ENCODE peak calls at places on chromosomes 16 and 17, in ten cellular contexts. I is uterus, N is transverse colon, E is gastrocnemius medialis, J is A549, G is thyroid gland, T is IMR-90, H is breast epithelium, O is testis, B is body of pancreas. D is an unnamed sample.

GRCh38 chr16:15427648-15428239 is 6.6 kb upstream of the BMERB1 start:
- DNase-seq in I (peak), N (peak), E (no peak), J (peak), G (peak), T (peak), H (peak), O (peak), B (peak), D (no peak)

GRCh38 chr16:84541999-84542876 is 37.8 kb upstream of the MEAK7 start:
- DNase-seq in I (no peak), N (no peak), E (no peak), J (no peak), G (no peak), T (peak), H (no peak), O (no peak), B (no peak), D (no peak)

GRCh38 chr17:77801545-77802332 is 156.8 kb upstream of the TNRC6C start:
- DNase-seq in I (no peak), N (no peak), E (no peak), J (no peak), G (no peak), T (no peak), H (no peak), O (no peak), B (no peak), D (no peak)

GRCh38 chr17:50844117-50844700 is 8.8 kb downstream of the WFIKKN2 start:
- DNase-seq in I (no peak), N (no peak), E (no peak), J (no peak), G (no peak), T (no peak), H (no peak), O (no peak), B (no peak), D (no peak)

GRCh38 chr16:88527186-88527936 is 42.8 kb upstream of the ZC3H18 start:
- DNase-seq in I (peak), N (peak), E (no peak), J (peak), G (peak), T (peak), H (peak), O (peak), B (peak), D (peak)

GRCh38 chr17:28528329-28529011 is 22.3 kb downstream of the FOXN1 start:
- DNase-seq in I (no peak), N (peak), E (no peak), J (no peak), G (no peak), T (no peak), H (no peak), O (no peak), B (no peak), D (no peak)

GRCh38 chr16:80754479-80754878 is 49.9 kb downstream of the CDYL2 start:
- DNase-seq in I (no peak), N (no peak), E (no peak), J (no peak), G (no peak), T (no peak), H (no peak), O (no peak), B (no peak), D (no peak)

GRCh38 chr16:49049644-49050043 is 232.0 kb downstream of the CBLN1 start:
- DNase-seq in I (no peak), N (no peak), E (no peak), J (no peak), G (no peak), T (no peak), H (no peak), O (no peak), B (no peak), D (no peak)

GRCh38 chr16:67463691-67464090 is 17.3 kb downstream of the ATP6V0D1 start:
- DNase-seq in I (no peak), N (no peak), E (no peak), J (no peak), G (no peak), T (no peak), H (no peak), O (no peak), B (no peak), D (no peak)

GRCh38 chr17:49555495-49556018 is 20.1 kb upstream of the NXPH3 start:
- DNase-seq in I (no peak), N (no peak), E (no peak), J (no peak), G (peak), T (no peak), H (no peak), O (no peak), B (no peak), D (no peak)

GRCh38 chr17:39638317-39638716 is 1.4 kb downstream of the STARD3 start:
- DNase-seq in I (no peak), N (no peak), E (no peak), J (no peak), G (no peak), T (no peak), H (no peak), O (no peak), B (no peak), D (no peak)

GRCh38 chr17:39635614-39636176 is 1.2 kb upstream of the STARD3 start:
- DNase-seq in I (no peak), N (no peak), E (no peak), J (no peak), G (no peak), T (no peak), H (no peak), O (no peak), B (no peak), D (no peak)

GRCh38 chr17:39639043-39639442 is 2.1 kb downstream of the STARD3 start:
- DNase-seq in I (no peak), N (no peak), E (no peak), J (no peak), G (no peak), T (no peak), H (no peak), O (no peak), B (no peak), D (no peak)

GRCh38 chr17:39636587-39636926 is 387 bp upstream of the STARD3 start:
- DNase-seq in I (no peak), N (no peak), E (no peak), J (no peak), G (no peak), T (no peak), H (no peak), O (no peak), B (no peak), D (no peak)

DNA sequence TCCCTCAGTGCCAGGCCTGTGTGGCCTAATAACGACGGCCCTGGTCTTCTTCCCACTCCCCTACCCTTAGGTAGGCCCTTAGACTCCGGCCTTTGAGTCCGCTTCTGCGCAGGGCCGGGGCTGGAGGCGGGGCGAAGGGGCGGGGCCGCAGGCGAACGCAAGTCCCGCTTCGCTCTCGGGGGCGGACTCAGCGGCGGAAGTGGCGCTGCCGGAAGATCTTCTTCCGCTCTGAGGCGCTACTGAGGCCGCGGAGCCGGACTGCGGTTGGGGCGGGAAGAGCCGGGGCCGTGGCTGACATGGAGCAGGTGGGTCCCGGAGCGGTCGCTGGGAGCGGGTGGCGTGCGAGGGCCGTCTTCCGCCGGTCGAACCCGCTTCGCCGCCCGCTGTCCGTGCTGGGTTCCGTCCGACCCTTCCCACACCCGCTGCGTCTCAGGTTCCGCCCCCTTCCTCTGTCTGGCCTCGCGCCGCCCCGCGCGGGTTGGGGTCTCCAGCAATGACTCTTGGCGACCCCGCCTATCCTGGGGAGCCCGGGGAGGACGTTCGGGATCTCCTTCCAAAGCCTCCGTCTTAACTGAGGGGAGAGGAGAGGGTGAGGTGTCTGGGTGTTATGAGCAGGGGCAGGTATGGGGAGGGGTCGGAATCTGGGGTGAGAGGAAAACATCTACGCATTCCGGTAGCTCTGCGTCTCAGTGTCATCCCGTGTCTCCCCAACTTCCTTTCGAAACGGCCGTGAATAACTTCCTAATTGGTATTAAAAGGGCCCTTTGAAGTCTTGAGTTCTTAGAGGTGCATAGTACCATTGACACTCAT is at the start of gene STARD3:
- DNase-seq in I (peak), N (peak), E (peak), J (peak), G (peak), T (peak), H (peak), O (peak), B (peak), D (peak)
- TF ChIP-seq POLR2A in I (peak), N (peak), E (peak), J (peak), G (no peak), T (no peak), H (peak), O (peak), B (peak), D (peak)

GRCh38 chr16:11396241-11397048 is 51.2 kb downstream of the RMI2 start:
- DNase-seq in I (peak), N (peak), E (peak), J (peak), G (peak), T (peak), H (peak), O (peak), B (peak), D (peak)
- TF ChIP-seq POLR2A in I (no peak), N (no peak), E (no peak), J (no peak), G (no peak), T (peak), H (no peak), O (no peak), B (no peak), D (no peak)

GRCh38 chr16:728131-728889 is 1.4 kb downstream of the HAGHL start:
- DNase-seq in I (no peak), N (peak), E (no peak), J (peak), G (peak), T (peak), H (no peak), O (peak), B (no peak), D (peak)
- TF ChIP-seq POLR2A in I (no peak), N (no peak), E (no peak), J (no peak), G (no peak), T (peak), H (no peak), O (no peak), B (no peak), D (peak)

DNA sequence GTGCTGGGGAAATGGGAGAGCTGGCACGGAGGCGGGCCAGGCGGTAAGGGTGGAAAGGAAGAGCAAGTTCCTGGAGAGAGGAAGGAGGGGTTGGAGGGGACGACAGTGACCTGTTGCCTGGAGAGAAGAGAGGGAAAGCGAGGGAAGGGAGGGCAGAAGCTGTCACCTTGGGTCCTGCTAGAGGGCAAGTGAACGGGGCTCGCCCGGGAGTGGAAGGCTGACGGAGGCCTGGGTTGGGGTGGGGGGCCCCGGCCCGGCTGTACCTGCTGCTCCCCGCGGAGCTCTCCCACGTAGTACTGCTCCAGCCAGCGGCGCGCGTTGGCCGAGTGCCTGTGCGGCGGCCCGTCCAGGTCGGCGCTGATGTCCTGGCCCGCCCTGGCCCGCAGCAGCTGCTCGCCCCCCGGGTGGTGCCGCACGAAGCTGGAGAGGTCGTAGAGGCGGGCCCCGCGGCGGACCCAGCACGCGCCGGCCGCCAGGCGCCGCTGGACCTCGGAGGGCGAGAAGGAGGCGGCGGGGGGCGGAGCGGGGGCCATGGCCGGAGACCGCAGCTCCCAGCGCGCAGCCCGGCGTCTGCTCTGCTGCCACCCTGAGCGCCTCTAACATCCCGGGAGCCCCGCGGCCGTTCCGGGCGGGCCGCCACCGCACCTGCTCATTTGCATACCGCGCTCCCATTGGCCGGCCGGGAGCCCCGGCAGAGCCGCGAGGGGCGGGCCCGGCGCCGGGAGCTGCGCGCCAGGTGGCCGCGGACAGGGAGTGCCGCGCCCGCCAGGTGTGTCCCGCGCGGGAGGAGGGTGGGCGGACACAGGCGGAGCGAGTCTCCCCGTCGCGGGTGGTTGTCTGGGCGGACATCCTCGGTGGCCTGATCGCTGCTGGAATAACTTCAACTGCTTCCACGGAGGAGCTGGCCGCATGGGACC is at the start of gene FA2H:
- DNase-seq in I (no peak), N (peak), E (peak), J (peak), G (peak), T (peak), H (peak), O (peak), B (peak), D (peak)
- TF ChIP-seq POLR2A in I (no peak), N (peak), E (no peak), J (peak), G (no peak), T (no peak), H (no peak), O (no peak), B (peak), D (no peak)

DNA sequence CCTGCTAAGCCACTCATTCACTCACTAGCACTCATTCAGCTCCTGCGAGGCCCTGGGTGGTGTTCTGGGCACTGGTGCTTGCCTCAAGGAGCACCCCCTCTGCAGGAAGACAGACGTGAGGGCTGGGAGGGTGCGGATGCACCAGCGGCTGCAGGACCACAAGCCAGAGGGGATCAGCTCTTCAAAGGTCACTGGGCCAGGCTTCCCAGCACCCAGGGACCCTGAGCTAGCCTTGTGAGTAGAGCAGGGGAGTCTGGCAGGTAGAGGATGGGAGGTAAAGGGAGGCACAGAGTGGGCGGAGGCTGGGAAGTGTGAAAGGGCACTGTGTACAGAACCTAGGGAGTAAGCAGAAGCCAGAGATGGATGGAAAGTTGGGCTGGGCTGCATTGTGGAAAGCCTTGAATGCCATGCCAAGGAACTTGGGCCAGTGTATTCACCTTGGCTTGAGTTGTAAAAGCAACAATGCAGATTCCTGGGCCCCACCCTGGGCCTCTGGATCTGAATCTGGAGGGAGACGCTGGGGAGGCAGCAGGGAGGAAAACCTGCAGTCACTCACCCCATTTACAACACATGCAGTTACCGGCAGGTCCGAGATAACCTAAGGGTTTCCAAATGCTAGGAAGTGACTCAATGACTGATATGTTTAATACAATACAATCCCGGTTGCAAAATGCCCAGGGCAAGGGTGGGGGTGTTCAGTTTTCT is 1.7 kb downstream of the IL4R start:
- DNase-seq in I (peak), N (peak), E (no peak), J (peak), G (peak), T (peak), H (no peak), O (no peak), B (no peak), D (no peak)
- TF ChIP-seq POLR2A in I (peak), N (no peak), E (no peak), J (no peak), G (no peak), T (no peak), H (no peak), O (no peak), B (peak), D (no peak)

DNA sequence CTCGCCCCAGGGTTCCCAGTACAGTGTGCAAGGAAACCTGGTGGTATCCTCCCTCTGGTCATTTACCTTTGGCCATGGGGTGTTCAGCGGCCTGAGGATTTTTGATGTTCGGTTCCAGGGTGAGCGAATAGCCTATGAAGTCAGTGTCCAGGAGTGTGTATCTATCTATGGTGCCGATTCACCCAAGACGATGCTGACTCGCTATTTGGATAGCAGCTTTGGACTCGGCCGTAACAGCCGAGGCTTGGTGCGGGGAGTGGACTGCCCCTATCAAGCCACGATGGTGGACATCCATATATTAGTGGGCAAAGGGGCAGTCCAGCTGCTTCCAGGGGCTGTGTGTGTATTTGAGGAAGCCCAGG is 1.2 kb downstream of the AOC2 start:
- DNase-seq in I (no peak), N (no peak), E (no peak), J (no peak), G (no peak), T (no peak), H (no peak), O (no peak), B (no peak), D (no peak)
- TF ChIP-seq POLR2A in I (no peak), N (no peak), E (no peak), J (no peak), G (no peak), T (no peak), H (no peak), O (no peak), B (no peak), D (peak)